ENCODE peak calls at places on chromosome 18, in five cellular contexts. F is transverse colon, I is tibial nerve, S is ovary, Z is stomach. E is an unnamed sample. For H3K4me1, the result is how much of the 10 kb centered on the place peaks cover.

GRCh38 chr18:50099725-50100414 is 95.1 kb downstream of the MYO5B start:
- DNase-seq in F (no peak), I (no peak), S (no peak), Z (no peak), E (no peak)

GRCh38 chr18:36477776-36478175 is 180.3 kb downstream of the FHOD3 start:
- DNase-seq in F (no peak), I (no peak), S (no peak), Z (no peak), E (no peak)

GRCh38 chr18:24333116-24333515 is 64.5 kb downstream of the OSBPL1A start:
- DNase-seq in F (no peak), I (no peak), S (no peak), Z (no peak), E (no peak)

GRCh38 chr18:21123290-21123926 is 11.8 kb upstream of the ROCK1 start:
- DNase-seq in F (no peak), I (no peak), S (no peak), Z (no peak), E (no peak)

GRCh38 chr18:23065234-23065806 is 70.0 kb upstream of the CABLES1 start:
- DNase-seq in F (no peak), I (no peak), S (no peak), Z (no peak), E (no peak)

GRCh38 chr18:79944746-79945117 is 6.7 kb downstream of the SLC66A2 start:
- DNase-seq in F (peak), I (no peak), S (no peak), Z (peak), E (no peak)

GRCh38 chr18:31683106-31683505 is 1.3 kb downstream of the B4GALT6 start:
- DNase-seq in F (no peak), I (no peak), S (no peak), Z (no peak), E (no peak)

GRCh38 chr18:36035253-36035652 is 32.1 kb downstream of the RPRD1A start:
- DNase-seq in F (no peak), I (no peak), S (no peak), Z (no peak), E (no peak)

GRCh38 chr18:69261436-69261835 is 139.3 kb upstream of the DOK6 start:
- DNase-seq in F (no peak), I (no peak), S (no peak), Z (no peak), E (no peak)

GRCh38 chr18:46054956-46055831 is 16.9 kb downstream of the PSTPIP2 start:
- DNase-seq in F (no peak), I (no peak), S (no peak), Z (no peak), E (no peak)

GRCh38 chr18:48687694-48688042 is 148.8 kb downstream of the CTIF start:
- DNase-seq in F (no peak), I (no peak), S (no peak), Z (no peak), E (no peak)
- TF ChIP-seq CTCF in F (no peak), I (no peak), S (no peak), Z (no peak), E (no peak)

GRCh38 chr18:7592305-7593071 is 25.4 kb downstream of the PTPRM start:
- DNase-seq in F (no peak), I (no peak), S (no peak), Z (no peak), E (peak)

GRCh38 chr18:7590800-7591560 is 23.9 kb downstream of the PTPRM start:
- DNase-seq in F (no peak), I (no peak), S (no peak), Z (no peak), E (peak)

GRCh38 chr18:7596133-7596532 is 29.0 kb downstream of the PTPRM start:
- DNase-seq in F (no peak), I (no peak), S (no peak), Z (no peak), E (no peak)

GRCh38 chr18:7598167-7599062 is 31.3 kb downstream of the PTPRM start:
- DNase-seq in F (no peak), I (no peak), S (peak), Z (no peak), E (no peak)

GRCh38 chr18:7593194-7593819 is 26.2 kb downstream of the PTPRM start:
- DNase-seq in F (no peak), I (no peak), S (no peak), Z (no peak), E (peak)
- TF ChIP-seq EP300 in F (no peak), I (no peak), S (no peak), Z (no peak), E (no peak)

DNA sequence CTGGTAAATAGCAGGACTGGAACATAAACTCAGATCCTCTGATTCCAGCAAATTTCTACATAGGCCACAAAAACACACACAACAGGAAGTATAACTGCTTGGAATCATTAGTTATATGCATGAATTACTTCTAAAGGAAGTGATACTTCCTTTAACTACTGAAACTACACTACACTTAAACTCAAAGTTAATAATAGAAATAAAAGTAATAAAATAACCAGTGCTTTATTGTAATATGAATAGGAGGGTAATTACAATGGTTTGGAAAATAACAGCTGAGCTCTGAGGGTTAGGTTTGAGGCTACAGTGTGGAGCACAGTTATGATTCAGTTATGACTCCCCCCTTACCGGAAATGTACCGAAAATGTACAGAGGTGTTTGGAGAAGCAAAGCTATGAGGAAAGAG is 18.5 kb upstream of the POLI start:
- DNase-seq in F (no peak), I (no peak), S (no peak), Z (no peak), E (no peak)
- H3K4me1 ChIP-seq in F (under half), I (under half), S (under half), Z (under half), E (under half)

GRCh38 chr18:30280861-30281470 is 761.6 kb downstream of the DSC3 start:
- DNase-seq in F (no peak), I (no peak), S (no peak), Z (no peak), E (no peak)
- TF ChIP-seq CTCF in F (peak), I (peak), S (no peak), Z (no peak), E (peak)

GRCh38 chr18:9947248-9947647 is 33.4 kb downstream of the VAPA start:
- DNase-seq in F (no peak), I (no peak), S (no peak), Z (no peak), E (no peak)

GRCh38 chr18:9951022-9951859 is 37.4 kb downstream of the VAPA start:
- DNase-seq in F (peak), I (no peak), S (peak), Z (no peak), E (no peak)

GRCh38 chr18:9949315-9949714 is 35.5 kb downstream of the VAPA start:
- DNase-seq in F (no peak), I (no peak), S (no peak), Z (no peak), E (no peak)

GRCh38 chr18:9950289-9951016 is 36.6 kb downstream of the VAPA start:
- DNase-seq in F (no peak), I (no peak), S (no peak), Z (no peak), E (no peak)

GRCh38 chr18:9949861-9950260 is 36.0 kb downstream of the VAPA start:
- DNase-seq in F (no peak), I (no peak), S (no peak), Z (no peak), E (no peak)
- TF ChIP-seq EP300 in F (no peak), I (no peak), S (no peak), Z (no peak), E (no peak)

GRCh38 chr18:55265916-55266488 is 306.7 kb upstream of the CCDC68 start:
- DNase-seq in F (no peak), I (no peak), S (no peak), Z (no peak), E (no peak)
- H3K4me1 ChIP-seq in F (under half), I (under half), S (under half), Z (under half), E (under half)

DNA sequence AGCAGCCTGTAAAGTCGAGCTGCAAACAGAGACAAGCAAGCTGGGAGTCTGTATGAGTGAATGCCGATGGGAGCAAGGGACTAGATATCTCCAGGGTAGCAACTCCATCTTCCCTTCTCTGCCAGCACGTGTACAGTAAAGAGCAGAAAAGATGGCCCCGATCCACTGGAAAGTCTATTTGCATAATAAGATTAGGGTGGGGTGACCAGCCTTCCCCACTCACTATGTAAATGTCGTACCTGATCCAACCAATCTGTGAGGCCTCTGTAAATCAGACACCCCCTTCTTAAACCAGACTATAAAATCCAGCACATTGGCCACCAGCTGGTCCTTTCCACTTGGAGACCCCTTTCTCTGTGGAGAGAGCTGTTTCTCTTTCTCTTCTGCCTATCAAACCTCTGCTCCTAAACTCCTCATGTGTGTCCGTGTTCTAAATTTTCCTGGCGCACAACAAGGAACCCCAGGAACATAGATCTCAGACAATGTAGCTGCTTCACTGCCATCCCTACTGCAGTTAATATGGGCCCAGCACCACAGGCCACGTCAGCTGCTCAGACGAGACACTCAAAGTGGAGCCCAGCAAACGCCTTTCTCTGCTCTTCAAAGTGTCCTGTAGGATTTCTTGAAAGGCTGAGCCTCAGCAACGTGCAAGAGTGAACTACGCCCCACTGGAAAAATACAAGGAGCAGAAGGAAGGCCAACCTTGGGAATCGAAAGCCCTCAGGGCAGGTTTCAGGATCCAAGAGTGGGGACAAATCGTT is 26.1 kb downstream of the DIPK1C start:
- DNase-seq in F (no peak), I (no peak), S (no peak), Z (no peak), E (no peak)
- TF ChIP-seq CTCF in F (no peak), I (no peak), S (no peak), Z (no peak), E (no peak)